ENCODE peak calls at places on chromosomes 7 and 10, in five cellular contexts. Y is K562, Q is stomach, V is HCT116, L is transverse colon. W is an unnamed sample.

GRCh38 chr10:3807928-3808496 is 23.0 kb upstream of the KLF6 start:
- DNase-seq in Y (no peak), Q (no peak), V (no peak), L (no peak), W (no peak)

GRCh38 chr7:2804227-2804763 is 39.8 kb downstream of the GNA12 start:
- DNase-seq in Y (peak; percentile 59), Q (no peak), V (no peak), L (peak; percentile 54), W (no peak)

GRCh38 chr10:74282151-74282852 is 131.3 kb downstream of the ADK start:
- DNase-seq in Y (no peak), Q (no peak), V (no peak), L (no peak), W (no peak)

GRCh38 chr7:103150192-103150591 is 1.3 kb upstream of the NAPEPLD start:
- DNase-seq in Y (peak; percentile 25), Q (no peak), V (no peak), L (peak; percentile 50), W (no peak)

GRCh38 chr7:55065079-55065478 is 46.3 kb downstream of the EGFR start:
- DNase-seq in Y (no peak), Q (no peak), V (peak; percentile 83), L (peak; percentile 37), W (no peak)

GRCh38 chr7:46209611-46210170 is 288.6 kb upstream of the IGFBP3 start:
- DNase-seq in Y (no peak), Q (no peak), V (no peak), L (no peak), W (no peak)

GRCh38 chr10:120979435-120980315 is 128.5 kb downstream of the WDR11 start:
- DNase-seq in Y (no peak), Q (peak; percentile 78), V (peak; percentile 62), L (peak; percentile 81), W (no peak)

GRCh38 chr7:80941206-80941758 is 22.4 kb upstream of the SEMA3C start:
- DNase-seq in Y (no peak), Q (no peak), V (no peak), L (no peak), W (no peak)

GRCh38 chr7:5429253-5429856 is 5.7 kb upstream of the TNRC18 start:
- DNase-seq in Y (peak; percentile 58), Q (peak; percentile 77), V (no peak), L (peak; percentile 71), W (no peak)

GRCh38 chr7:66668677-66669076 is 40.0 kb downstream of the KCTD7 start:
- DNase-seq in Y (no peak), Q (no peak), V (no peak), L (no peak), W (peak; percentile 34)

GRCh38 chr10:22339761-22340361 is 5.4 kb upstream of the SPAG6 start:
- DNase-seq in Y (peak; percentile 22), Q (no peak), V (no peak), L (no peak), W (no peak)

GRCh38 chr10:22338260-22338894 is 6.9 kb upstream of the SPAG6 start:
- DNase-seq in Y (no peak), Q (no peak), V (no peak), L (no peak), W (no peak)

GRCh38 chr10:22341190-22341935 is 3.9 kb upstream of the SPAG6 start:
- DNase-seq in Y (no peak), Q (no peak), V (no peak), L (no peak), W (no peak)

GRCh38 chr10:22341936-22342222 is 3.4 kb upstream of the SPAG6 start:
- DNase-seq in Y (no peak), Q (no peak), V (no peak), L (no peak), W (no peak)

DNA sequence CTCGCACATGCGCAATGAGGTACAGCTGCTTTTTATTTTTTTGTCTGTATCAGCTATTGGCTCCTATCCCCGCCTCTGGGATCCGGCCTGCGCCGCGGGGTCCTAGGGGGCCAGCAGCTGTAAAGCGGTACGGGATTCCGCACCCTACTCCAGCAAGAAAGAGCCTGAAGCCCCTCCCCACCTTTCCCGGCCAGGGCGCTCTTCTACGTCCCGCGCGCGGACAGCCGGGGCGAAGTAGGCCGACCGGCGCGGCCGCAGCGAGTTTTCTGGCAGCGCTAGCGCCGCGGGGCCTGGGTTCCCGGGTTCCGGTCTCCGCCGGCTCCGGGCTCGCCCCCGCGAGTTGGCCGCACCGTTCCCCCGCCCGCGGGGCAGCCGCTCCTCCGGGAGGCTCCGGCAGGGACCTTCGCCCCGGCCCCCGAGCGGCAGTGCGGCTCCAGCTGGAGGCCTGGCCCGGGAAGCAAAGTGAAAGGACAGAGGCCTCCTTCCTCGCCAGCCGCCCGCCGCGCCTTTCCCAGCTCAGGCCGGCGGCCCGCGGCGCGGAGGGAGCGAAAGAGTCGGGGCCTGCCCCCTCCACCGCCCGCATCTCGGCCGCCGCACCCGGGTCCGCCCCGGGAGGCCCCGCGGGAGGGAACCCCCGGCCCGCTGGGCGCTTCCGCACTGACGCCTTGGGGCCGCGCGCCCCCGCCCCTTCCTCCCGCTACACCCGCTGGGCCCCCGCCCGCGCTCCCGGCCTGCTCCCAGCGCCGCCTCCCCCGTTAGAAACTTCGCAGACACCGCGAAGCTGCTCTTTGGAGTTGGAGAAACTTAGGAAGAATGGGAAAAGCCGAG is 4.7 kb upstream of the SPAG6 start:
- DNase-seq in Y (peak; percentile 90), Q (peak; percentile 57), V (peak; percentile 76), L (peak; percentile 65), W (peak; percentile 84)
- TF ChIP-seq POLR2A in Y (peak; percentile 81), Q (no peak), V (no peak), L (peak; percentile 61), W (no peak)

DNA sequence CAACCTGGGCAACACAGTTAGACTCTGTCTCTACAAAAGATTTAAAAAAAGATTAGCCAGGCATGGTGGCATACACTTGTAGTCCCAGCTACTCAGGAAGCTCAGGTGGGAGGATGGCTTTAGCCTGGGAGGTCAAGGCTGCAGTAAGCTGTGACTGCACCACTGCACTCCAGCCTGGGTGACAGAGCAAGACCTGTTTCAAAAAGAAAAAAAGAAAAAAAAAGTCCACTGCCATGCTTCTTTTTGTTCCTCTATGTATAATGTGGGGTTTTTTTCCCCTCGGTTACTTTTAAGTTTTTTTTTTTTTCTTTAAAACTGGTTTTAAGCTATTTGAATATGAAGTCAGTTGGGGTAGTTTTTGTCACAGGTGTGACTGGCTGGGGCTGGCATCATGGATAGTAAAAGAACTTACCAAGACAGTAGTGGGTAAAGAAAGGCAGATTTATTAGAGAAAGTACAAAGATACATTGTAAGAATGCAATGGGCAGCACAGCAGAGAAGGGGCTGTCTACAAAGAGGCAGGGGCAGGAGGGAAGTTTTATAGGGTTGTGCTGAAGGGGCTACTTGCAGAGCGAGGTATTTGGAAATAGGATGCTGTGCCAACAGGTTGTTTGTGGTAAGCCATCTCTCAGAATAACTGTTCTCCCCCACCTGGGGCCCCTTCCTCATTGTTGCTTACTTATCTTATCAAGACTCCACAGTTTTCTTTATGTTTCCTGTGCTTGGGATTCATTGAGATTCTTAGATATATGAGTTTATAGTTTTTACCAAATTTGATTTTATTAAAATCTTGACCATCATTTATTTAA is 177.3 kb downstream of the PHTF2 start:
- DNase-seq in Y (no peak), Q (no peak), V (no peak), L (no peak), W (no peak)
- H3K4me3 ChIP-seq in Y (no peak overlapping the region), Q (no peak overlapping the region), V (no peak overlapping the region), L (no peak overlapping the region), W (no peak overlapping the region)

DNA sequence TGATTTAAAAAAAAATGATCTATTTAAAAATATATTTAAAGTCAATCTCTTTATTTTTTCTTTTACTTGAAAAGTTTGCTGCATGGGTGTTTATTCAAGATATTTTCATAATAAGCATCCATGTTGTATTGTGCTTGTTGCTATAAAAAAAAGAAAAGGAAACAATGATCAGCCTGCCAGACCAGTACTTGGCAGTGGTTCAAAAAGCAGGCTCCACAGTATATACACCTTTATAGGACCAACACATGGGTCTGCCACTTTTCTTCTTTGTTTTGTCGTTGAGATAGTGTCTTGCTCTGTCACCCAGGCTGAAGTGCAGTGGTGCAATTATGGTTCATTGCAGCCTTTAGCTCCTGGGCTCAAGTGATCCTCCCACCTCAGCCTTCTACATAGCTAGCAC is 228.0 kb downstream of the TWIST1 start:
- DNase-seq in Y (no peak), Q (no peak), V (no peak), L (no peak), W (no peak)
- TF ChIP-seq POLR2AphosphoS5 in Y (no peak), Q (no peak), V (no peak), L (no peak), W (no peak)

GRCh38 chr10:79398642-79399041 is 46.8 kb downstream of the ZCCHC24 start:
- DNase-seq in Y (no peak), Q (no peak), V (no peak), L (no peak), W (no peak)

GRCh38 chr10:79401015-79401921 is 44.2 kb downstream of the ZCCHC24 start:
- DNase-seq in Y (no peak), Q (no peak), V (no peak), L (no peak), W (no peak)

GRCh38 chr10:79397575-79398303 is 47.7 kb downstream of the ZCCHC24 start:
- DNase-seq in Y (no peak), Q (no peak), V (no peak), L (no peak), W (no peak)

GRCh38 chr10:79400567-79401004 is 44.8 kb downstream of the ZCCHC24 start:
- DNase-seq in Y (peak; percentile 86), Q (peak; percentile 58), V (peak; percentile 8), L (peak; percentile 49), W (no peak)

GRCh38 chr10:79399242-79399831 is 46.1 kb downstream of the ZCCHC24 start:
- DNase-seq in Y (peak; percentile 97), Q (peak; percentile 81), V (no peak), L (peak; percentile 79), W (peak; percentile 91)
- TF ChIP-seq POLR2A in Y (no peak), Q (no peak), V (no peak), L (no peak), W (no peak)

GRCh38 chr7:84548366-84549085 is 353.9 kb upstream of the SEMA3A start:
- DNase-seq in Y (no peak), Q (no peak), V (no peak), L (no peak), W (no peak)

GRCh38 chr7:84549409-84549808 is 354.8 kb upstream of the SEMA3A start:
- DNase-seq in Y (no peak), Q (no peak), V (no peak), L (no peak), W (no peak)

GRCh38 chr7:84546403-84546802 is 351.8 kb upstream of the SEMA3A start:
- DNase-seq in Y (no peak), Q (no peak), V (no peak), L (no peak), W (no peak)

DNA sequence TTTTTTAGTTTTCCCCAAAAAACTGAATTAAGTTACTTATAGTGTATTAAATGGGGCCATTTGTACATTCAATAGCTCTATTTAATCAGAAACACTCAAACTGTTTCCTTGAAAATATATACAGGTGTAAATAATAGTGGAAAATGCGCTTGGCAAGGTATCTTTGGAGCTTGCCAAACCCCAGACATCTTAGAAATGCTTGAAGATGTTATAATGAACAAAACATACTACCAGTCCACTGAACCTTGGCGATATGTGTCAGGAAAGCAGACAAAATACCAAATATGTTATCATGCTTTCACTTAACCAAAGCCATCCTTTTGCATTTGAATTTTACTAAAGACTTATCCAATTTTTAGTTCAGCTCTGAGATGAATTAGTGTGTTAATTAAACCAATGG is 352.7 kb upstream of the SEMA3A start:
- DNase-seq in Y (no peak), Q (no peak), V (no peak), L (no peak), W (no peak)
- H3K4me3 ChIP-seq in Y (no peak overlapping the region), Q (no peak overlapping the region), V (no peak overlapping the region), L (no peak overlapping the region), W (no peak overlapping the region)

W was measured in suprapubic skin.